ENCODE peak calls at places on chromosomes 16 and 17, in four cellular contexts. C is GM12878, T is WTC11, U is K562. Y is an unnamed sample.

GRCh38 chr17:57372156-57372555 is 115.8 kb downstream of the MSI2 start:
- DNase-seq in C (no peak), T (no peak), U (no peak), Y (peak)

GRCh38 chr16:1781758-1782407 is 488 bp downstream of the SPSB3 start:
- DNase-seq in C (no peak), T (peak), U (no peak), Y (no peak)

GRCh38 chr17:382644-383533 is 30.3 kb upstream of the RPH3AL start:
- DNase-seq in C (no peak), T (peak), U (no peak), Y (peak)

GRCh38 chr16:81831722-81832126 is 52.6 kb downstream of the PLCG2 start:
- DNase-seq in C (peak), T (peak), U (peak), Y (no peak)

GRCh38 chr16:88768041-88768876 is 16.8 kb downstream of the PIEZO1 start:
- DNase-seq in C (no peak), T (no peak), U (peak), Y (no peak)

GRCh38 chr16:89324056-89325010 is 106.8 kb downstream of the ZNF778 start:
- DNase-seq in C (peak), T (peak), U (no peak), Y (no peak)

GRCh38 chr16:71846443-71846842 is 667 bp downstream of the ATXN1L start:
- DNase-seq in C (no peak), T (peak), U (no peak), Y (no peak)

GRCh38 chr16:89052191-89052787 is 41.4 kb upstream of the ACSF3 start:
- DNase-seq in C (no peak), T (no peak), U (no peak), Y (no peak)

GRCh38 chr16:87698676-87699179 is 67.1 kb downstream of the KLHDC4 start:
- DNase-seq in C (no peak), T (no peak), U (no peak), Y (no peak)

GRCh38 chr17:624341-624860 is 90.2 kb downstream of the VPS53 start:
- DNase-seq in C (no peak), T (no peak), U (no peak), Y (no peak)

GRCh38 chr17:17714261-17714866 is 33.1 kb downstream of the RAI1 start:
- DNase-seq in C (no peak), T (no peak), U (no peak), Y (no peak)

GRCh38 chr16:2223375-2224182 is at the start of gene E4F1:
- DNase-seq in C (peak), T (peak), U (peak), Y (peak)

GRCh38 chr17:57989011-57989345 is 924 bp upstream of the VEZF1 start:
- DNase-seq in C (no peak), T (no peak), U (peak), Y (peak)

GRCh38 chr17:32007463-32008298 is 498 bp downstream of the LRRC37B start:
- DNase-seq in C (no peak), T (peak), U (peak), Y (no peak)

GRCh38 chr17:69502488-69502887 is 88.0 kb downstream of the MAP2K6 start:
- DNase-seq in C (no peak), T (no peak), U (no peak), Y (no peak)

GRCh38 chr17:77886387-77886728 is 72.1 kb upstream of the TNRC6C start:
- DNase-seq in C (no peak), T (no peak), U (no peak), Y (no peak)

GRCh38 chr17:68789203-68789962 is 165.8 kb downstream of the ABCA8 start:
- DNase-seq in C (no peak), T (no peak), U (no peak), Y (peak)

GRCh38 chr17:29389994-29390855 is at the start of gene TAOK1:
- DNase-seq in C (peak), T (peak), U (peak), Y (peak)

GRCh38 chr16:26701243-26701886 is 365.4 kb upstream of the C16orf82 start:
- DNase-seq in C (no peak), T (no peak), U (no peak), Y (no peak)

GRCh38 chr17:67256075-67256732 is 11.2 kb upstream of the HELZ start:
- DNase-seq in C (no peak), T (no peak), U (no peak), Y (no peak)

GRCh38 chr16:872436-873242 is 72.1 kb upstream of the GNG13 start:
- DNase-seq in C (no peak), T (no peak), U (no peak), Y (no peak)

GRCh38 chr17:37614391-37614790 is 5.2 kb upstream of the SYNRG start:
- DNase-seq in C (no peak), T (no peak), U (no peak), Y (no peak)

GRCh38 chr17:5757306-5757907 is 173.1 kb upstream of the NLRP1 start:
- DNase-seq in C (no peak), T (no peak), U (no peak), Y (peak)

GRCh38 chr17:80779961-80780380 is 211.7 kb upstream of the CHMP6 start:
- DNase-seq in C (no peak), T (no peak), U (no peak), Y (no peak)

GRCh38 chr17:4174556-4174955 is 31.6 kb downstream of the CYB5D2 start:
- DNase-seq in C (no peak), T (no peak), U (no peak), Y (no peak)

GRCh38 chr17:17781591-17782424 is 55.0 kb downstream of the SREBF1 start:
- DNase-seq in C (no peak), T (peak), U (no peak), Y (no peak)

GRCh38 chr17:6998855-6999508 is 3.1 kb downstream of the ALOX12 start:
- DNase-seq in C (no peak), T (no peak), U (peak), Y (no peak)

GRCh38 chr16:87540072-87540976 is 47.5 kb upstream of the ZCCHC14 start:
- DNase-seq in C (no peak), T (no peak), U (no peak), Y (no peak)

GRCh38 chr16:87322360-87322759 is 5.2 kb upstream of the C16orf95 start:
- DNase-seq in C (no peak), T (no peak), U (no peak), Y (no peak)

GRCh38 chr17:1649844-1650409 is at the start of gene RILP:
- DNase-seq in C (no peak), T (peak), U (peak), Y (peak)

GRCh38 chr17:42667088-42667951 is 8.2 kb downstream of the TUBG2 start:
- DNase-seq in C (no peak), T (no peak), U (no peak), Y (peak)

GRCh38 chr17:13727441-13728171 is 125.9 kb upstream of the HS3ST3A1 start:
- DNase-seq in C (no peak), T (no peak), U (no peak), Y (no peak)

GRCh38 chr17:40487371-40488020 is 13.9 kb downstream of the TNS4 start:
- DNase-seq in C (no peak), T (no peak), U (no peak), Y (no peak)

GRCh38 chr17:40484285-40484972 is 17.0 kb downstream of the TNS4 start:
- DNase-seq in C (no peak), T (no peak), U (no peak), Y (no peak)

GRCh38 chr17:40486513-40487370 is 14.7 kb downstream of the TNS4 start:
- DNase-seq in C (no peak), T (no peak), U (no peak), Y (no peak)

GRCh38 chr17:40484973-40485530 is 16.4 kb downstream of the TNS4 start:
- DNase-seq in C (no peak), T (no peak), U (no peak), Y (no peak)

DNA sequence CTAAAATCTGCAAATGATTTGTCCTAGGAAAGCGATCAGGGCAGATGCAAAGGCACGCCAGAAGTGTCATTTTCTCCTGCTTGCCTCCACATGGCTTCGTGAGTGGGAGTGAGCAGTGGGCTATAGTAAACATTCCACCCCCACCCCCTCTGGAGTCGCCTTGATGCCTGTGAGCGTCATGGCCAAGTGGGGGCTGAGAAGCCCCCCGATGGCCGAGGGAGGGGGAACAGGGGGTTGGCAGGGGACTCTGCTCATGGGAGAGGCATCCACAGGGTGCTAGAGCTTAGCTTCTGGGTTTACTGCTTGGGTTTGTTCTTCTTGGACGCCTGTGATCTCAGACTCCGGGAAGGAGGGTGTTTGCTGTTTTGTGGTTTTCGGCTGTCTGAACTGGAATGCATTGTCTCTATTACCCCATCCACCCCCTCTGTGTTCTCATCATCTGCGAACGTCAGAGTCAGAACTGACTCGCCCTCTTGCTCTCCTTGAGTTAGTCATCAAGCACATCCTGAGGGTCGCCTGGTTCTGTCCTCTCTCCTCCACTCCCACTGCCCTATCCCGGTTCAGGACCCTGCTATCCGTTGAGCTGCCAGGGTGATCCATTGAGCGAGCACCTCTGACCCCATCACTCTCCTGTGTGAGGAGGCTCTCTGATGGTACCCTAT is 15.4 kb downstream of the TNS4 start:
- DNase-seq in C (no peak), T (no peak), U (peak), Y (peak)
- TF ChIP-seq TCF7 in C (no peak), T (no peak), U (no peak), Y (peak)

GRCh38 chr17:83145831-83146230 is 66.4 kb downstream of the METRNL start:
- DNase-seq in C (no peak), T (no peak), U (no peak), Y (no peak)
- TF ChIP-seq TCF7 in C (no peak), T (no peak), U (no peak), Y (no peak)

GRCh38 chr16:4594433-4595410 is 20.0 kb downstream of the UBALD1 start:
- DNase-seq in C (no peak), T (no peak), U (no peak), Y (no peak)

GRCh38 chr16:4588961-4589360 is 25.7 kb downstream of the UBALD1 start:
- DNase-seq in C (no peak), T (no peak), U (no peak), Y (no peak)

GRCh38 chr16:4593069-4593468 is 21.6 kb downstream of the UBALD1 start:
- DNase-seq in C (no peak), T (peak), U (no peak), Y (no peak)

GRCh38 chr16:4591191-4591590 is 23.5 kb downstream of the UBALD1 start:
- DNase-seq in C (no peak), T (no peak), U (no peak), Y (no peak)

DNA sequence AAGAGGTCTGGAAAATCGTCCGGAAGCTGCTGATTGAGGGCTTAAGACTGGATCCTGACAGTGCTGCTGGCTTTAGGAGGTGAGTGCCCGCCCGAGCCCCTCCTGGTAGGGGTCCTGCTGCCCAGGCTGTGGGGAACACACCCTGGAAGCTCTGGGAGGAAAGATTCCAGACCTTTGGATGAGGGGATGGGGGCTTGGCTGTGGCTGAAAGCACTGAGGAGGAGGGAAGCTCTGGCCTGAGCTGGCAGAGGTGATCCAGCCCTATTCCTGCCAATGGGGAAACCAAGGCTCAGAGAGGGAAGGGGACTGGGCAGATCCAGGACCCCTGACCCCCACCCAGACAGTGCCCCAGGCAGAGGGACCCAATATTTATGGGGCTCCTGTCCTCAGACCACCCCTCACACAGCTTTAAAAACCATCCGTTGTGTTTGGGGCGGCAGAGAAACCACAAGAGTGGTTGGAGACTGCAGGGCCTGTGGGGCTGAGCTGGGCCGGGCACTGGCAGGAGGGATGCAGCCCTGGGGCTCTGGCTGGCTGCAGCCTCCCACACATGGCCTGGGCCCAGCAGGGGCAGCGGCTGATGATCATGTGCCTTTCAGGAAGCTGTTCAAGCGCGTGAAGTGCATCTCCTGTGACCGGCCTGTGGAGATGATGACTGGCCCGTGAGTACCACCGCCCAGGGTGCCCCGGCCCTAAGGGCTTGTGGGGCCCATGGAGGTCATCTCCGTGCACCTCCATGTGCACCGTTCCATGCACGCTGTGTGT is 22.8 kb downstream of the UBALD1 start:
- DNase-seq in C (no peak), T (no peak), U (no peak), Y (no peak)
- TF ChIP-seq TCF7 in C (no peak), T (no peak), U (no peak), Y (no peak)

GRCh38 chr16:10938321-10938720 is 3.9 kb downstream of the DEXI start:
- DNase-seq in C (no peak), T (no peak), U (no peak), Y (no peak)
- TF ChIP-seq TCF7 in C (no peak), T (no peak), U (no peak), Y (no peak)

GRCh38 chr16:85288341-85288868 is 176.1 kb upstream of the CIBAR2 start:
- DNase-seq in C (no peak), T (no peak), U (no peak), Y (no peak)

GRCh38 chr16:85291302-85292148 is 179.3 kb upstream of the CIBAR2 start:
- DNase-seq in C (no peak), T (no peak), U (peak), Y (peak)

GRCh38 chr16:85288869-85289660 is 176.8 kb upstream of the CIBAR2 start:
- DNase-seq in C (no peak), T (no peak), U (no peak), Y (peak)

GRCh38 chr16:85289760-85290625 is 177.7 kb upstream of the CIBAR2 start:
- DNase-seq in C (no peak), T (no peak), U (no peak), Y (peak)

DNA sequence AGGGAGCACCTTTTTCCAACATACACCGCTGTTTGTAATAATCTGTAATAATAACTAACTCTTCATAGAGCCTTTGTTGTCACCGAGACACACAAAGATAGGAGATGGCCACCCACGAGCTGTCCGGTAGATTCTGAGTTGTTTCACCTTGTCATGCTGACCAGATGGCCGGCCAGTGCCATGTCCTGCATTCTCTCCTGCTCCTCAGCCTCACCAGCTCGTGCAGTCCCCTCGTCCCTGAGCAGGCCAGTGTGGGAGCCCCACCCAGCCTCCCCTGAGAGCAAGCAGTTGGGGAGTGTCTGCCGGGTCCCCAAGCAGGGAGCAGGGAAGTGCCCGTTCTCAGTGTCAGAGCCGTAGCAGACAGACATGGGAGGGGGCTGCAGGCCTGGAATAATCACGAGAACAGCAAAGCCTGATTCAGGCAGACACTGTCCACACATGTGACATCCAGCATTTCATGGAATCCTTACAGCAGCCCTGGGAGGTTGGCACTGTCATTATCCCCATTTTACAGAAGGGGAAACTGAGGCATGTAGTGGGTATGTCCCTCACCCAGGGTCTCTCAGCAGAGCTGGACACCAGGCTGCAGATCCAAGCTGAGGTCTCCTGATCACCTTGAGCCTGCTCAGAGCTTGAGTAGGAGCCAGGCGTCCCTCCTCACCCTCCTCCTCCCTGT is 178.5 kb upstream of the CIBAR2 start:
- DNase-seq in C (no peak), T (no peak), U (no peak), Y (no peak)
- TF ChIP-seq TCF7 in C (no peak), T (no peak), U (no peak), Y (no peak)

DNA sequence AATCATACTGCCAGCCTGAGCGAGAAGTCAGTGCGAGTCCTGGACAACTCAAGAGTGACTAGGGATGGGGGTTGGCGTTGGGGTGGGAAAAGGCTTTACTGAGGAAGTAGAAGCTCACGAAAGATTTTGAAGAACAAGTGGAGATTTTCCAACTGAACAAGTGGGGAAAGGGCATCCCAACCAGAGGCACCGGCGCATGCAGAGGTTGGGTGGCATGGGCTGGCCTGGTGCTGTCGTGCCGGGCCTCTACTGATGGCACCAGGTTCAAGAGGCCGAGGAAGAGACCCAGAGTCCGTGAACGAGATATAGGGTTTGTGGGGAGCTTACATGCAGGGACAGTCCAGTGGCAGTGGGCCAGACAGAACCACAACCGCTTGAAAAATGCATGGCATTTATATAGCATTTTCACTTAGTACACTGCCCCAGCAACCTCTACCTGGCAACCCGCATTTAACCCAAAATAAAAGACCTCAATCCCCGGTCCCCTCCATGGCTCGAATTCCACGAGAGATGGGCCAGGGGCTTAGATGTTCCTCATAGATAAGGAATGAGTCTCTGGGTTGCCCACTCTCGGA is 7.7 kb upstream of the ITGA3 start:
- DNase-seq in C (no peak), T (no peak), U (no peak), Y (no peak)
- TF ChIP-seq TCF7 in C (no peak), T (no peak), U (no peak), Y (no peak)